ENCODE peak calls at places on chromosomes 6 and 20, in eight cellular contexts. X, A, H, N, Q, D, V and U are unnamed samples.

GRCh38 chr6:56555438-56555872 is 87.2 kb downstream of the DST start:
- DNase-seq in A (no peak), X (no peak), H (no peak), Q (no peak), N (no peak), D (peak; percentile 41), V (peak; percentile 73), U (no peak)

GRCh38 chr6:29886686-29887085 is 55.6 kb upstream of the HLA-A start:
- DNase-seq in Q (no peak), H (no peak), X (no peak), D (no peak), N (no peak), A (no peak), V (no peak), U (no peak)

GRCh38 chr6:47403801-47404200 is 73.8 kb upstream of the CD2AP start:
- DNase-seq in N (no peak), D (no peak), Q (no peak), H (no peak), V (no peak), X (no peak), A (no peak), U (no peak)

GRCh38 chr20:58880994-58881752 is 28.7 kb downstream of the GNAS start:
- DNase-seq in H (no peak), D (no peak), V (no peak), X (peak; percentile 24), Q (no peak), N (no peak), A (no peak), U (no peak)

GRCh38 chr6:64890609-64891008 is 816.4 kb downstream of the EYS start:
- DNase-seq in X (no peak), D (no peak), Q (no peak), A (no peak), N (no peak), H (no peak), V (peak; percentile 47), U (no peak)

GRCh38 chr6:41125282-41125681 is 28.9 kb downstream of the TREML1 start:
- DNase-seq in H (no peak), N (no peak), X (no peak), D (no peak), A (no peak), Q (no peak), V (no peak), U (no peak)

GRCh38 chr6:54361734-54362133 is 53.5 kb downstream of the TINAG start:
- DNase-seq in N (no peak), X (no peak), V (no peak), Q (no peak), D (no peak), H (no peak), A (no peak), U (no peak)

GRCh38 chr20:22568872-22569344 is 15.5 kb downstream of the FOXA2 start:
- DNase-seq in D (no peak), A (no peak), X (peak; percentile 48), N (no peak), Q (no peak), V (no peak), H (no peak), U (no peak)

GRCh38 chr20:45779011-45779915 is 12.4 kb downstream of the WFDC3 start:
- DNase-seq in H (no peak), V (peak; percentile 100), N (peak; percentile 90), D (peak; percentile 97), X (peak; percentile 89), A (peak; percentile 94), Q (peak; percentile 94), U (peak; percentile 60)

GRCh38 chr20:64216036-64216435 is 39.5 kb upstream of the PCMTD2 start:
- DNase-seq in A (no peak), V (no peak), Q (no peak), N (no peak), H (no peak), X (peak; percentile 28), D (no peak), U (no peak)

GRCh38 chr20:62804632-62805364 is at the start of gene OGFR:
- DNase-seq in A (no peak), H (peak; percentile 79), N (peak; percentile 50), V (peak; percentile 38), X (peak; percentile 60), Q (no peak), D (peak; percentile 69), U (no peak)

GRCh38 chr6:99338188-99338587 is 11.3 kb downstream of the FAXC start:
- DNase-seq in V (no peak), Q (no peak), H (no peak), N (no peak), D (no peak), A (no peak), X (no peak), U (no peak)

GRCh38 chr6:31399589-31400466 is 3.6 kb upstream of the MICA start:
- DNase-seq in V (peak; percentile 80), X (peak; percentile 92), H (peak; percentile 92), Q (peak; percentile 88), N (peak; percentile 90), A (peak; percentile 96), D (peak; percentile 95), U (peak; percentile 49)
- TF ChIP-seq POLR2A in V (peak; percentile 22), X (peak; percentile 65), H (peak; percentile 72), Q (peak; percentile 45), N (peak; percentile 68), A (no peak), D (peak; percentile 66), U (peak; percentile 39)

GRCh38 chr20:8132015-8132631 is at the start of gene PLCB1:
- DNase-seq in D (peak; percentile 80), Q (peak; percentile 73), H (peak; percentile 86), X (peak; percentile 88), N (peak; percentile 74), V (peak; percentile 78), A (peak; percentile 88), U (no peak)
- TF ChIP-seq POLR2A in D (no peak), Q (no peak), H (no peak), X (no peak), N (peak; percentile 32), V (no peak), A (no peak), U (no peak)

GRCh38 chr6:157196391-157196790 is 126.9 kb downstream of the TMEM242 start:
- DNase-seq in Q (no peak), H (no peak), D (no peak), V (no peak), A (no peak), N (no peak), X (no peak), U (no peak)

GRCh38 chr6:157198425-157199279 is 124.7 kb downstream of the TMEM242 start:
- DNase-seq in A (no peak), Q (no peak), V (peak; percentile 13), D (no peak), N (peak; percentile 12), H (no peak), X (peak; percentile 95), U (no peak)

GRCh38 chr6:157194643-157195042 is 128.7 kb downstream of the TMEM242 start:
- DNase-seq in N (no peak), H (no peak), D (no peak), A (no peak), V (peak; percentile 65), Q (no peak), X (no peak), U (no peak)

GRCh38 chr6:157194110-157194509 is 129.2 kb downstream of the TMEM242 start:
- DNase-seq in D (no peak), X (no peak), N (no peak), A (no peak), V (no peak), Q (no peak), H (no peak), U (no peak)

GRCh38 chr6:157193443-157193996 is 129.8 kb downstream of the TMEM242 start:
- DNase-seq in Q (no peak), D (no peak), X (no peak), A (no peak), N (no peak), V (no peak), H (no peak), U (no peak)
- TF ChIP-seq POLR2A in Q (no peak), D (no peak), X (no peak), A (no peak), N (no peak), V (no peak), H (no peak), U (no peak)

GRCh38 chr6:148217921-148218320 is 124.7 kb upstream of the SASH1 start:
- DNase-seq in N (no peak), D (no peak), H (no peak), X (no peak), Q (no peak), V (no peak), A (no peak), U (no peak)

GRCh38 chr6:148225871-148226270 is 116.8 kb upstream of the SASH1 start:
- DNase-seq in A (no peak), V (no peak), X (no peak), H (no peak), Q (no peak), D (no peak), N (no peak), U (no peak)

GRCh38 chr6:148223424-148223842 is 119.2 kb upstream of the SASH1 start:
- DNase-seq in N (no peak), X (no peak), A (no peak), D (no peak), H (no peak), V (peak; percentile 80), Q (no peak), U (no peak)

GRCh38 chr6:148218542-148219258 is 123.9 kb upstream of the SASH1 start:
- DNase-seq in H (no peak), X (no peak), D (no peak), N (no peak), Q (no peak), A (no peak), V (no peak), U (no peak)

GRCh38 chr6:148221580-148221979 is 121.1 kb upstream of the SASH1 start:
- DNase-seq in V (peak; percentile 24), X (no peak), Q (no peak), A (no peak), N (no peak), D (no peak), H (no peak), U (no peak)
- TF ChIP-seq POLR2A in V (no peak), X (no peak), Q (no peak), A (no peak), N (no peak), D (no peak), H (no peak), U (no peak)